ENCODE peak calls at places on chromosomes 1 and 21, in seven cellular contexts. E, X, Y, N, V, S and R are unnamed samples.

GRCh38 chr21:44908496-44908895 is 12.2 kb downstream of the ITGB2 start:
- DNase-seq in E (no peak), X (no peak), Y (no peak), N (no peak), V (no peak), S (no peak), R (no peak)

GRCh38 chr1:18230840-18231239 is 123.2 kb downstream of the IGSF21 start:
- DNase-seq in E (no peak), X (no peak), Y (no peak), N (no peak), V (no peak), S (no peak), R (no peak)

GRCh38 chr1:92707709-92708108 is 77.2 kb downstream of the EVI5 start:
- DNase-seq in E (no peak), X (no peak), Y (no peak), N (no peak), V (no peak), S (no peak), R (no peak)

GRCh38 chr1:240352769-240353168 is 259.2 kb downstream of the GREM2 start:
- DNase-seq in E (no peak), X (no peak), Y (peak), N (no peak), V (no peak), S (peak), R (no peak)

GRCh38 chr1:182087951-182088350 is 26.4 kb upstream of the ZNF648 start:
- DNase-seq in E (no peak), X (no peak), Y (no peak), N (no peak), V (no peak), S (no peak), R (no peak)

GRCh38 chr1:10155087-10155712 is 55.2 kb upstream of the KIF1B start:
- DNase-seq in E (no peak), X (peak), Y (peak), N (peak), V (no peak), S (peak), R (peak)

GRCh38 chr1:225650198-225650597 is 2.7 kb downstream of the ENAH start:
- DNase-seq in E (no peak), X (no peak), Y (no peak), N (no peak), V (no peak), S (no peak), R (no peak)

GRCh38 chr1:89781494-89782126 is 39.2 kb upstream of the LRRC8D start:
- DNase-seq in E (peak), X (no peak), Y (no peak), N (no peak), V (no peak), S (peak), R (no peak)

GRCh38 chr1:160779662-160780397 is 16.1 kb upstream of the LY9 start:
- DNase-seq in E (no peak), X (peak), Y (no peak), N (peak), V (no peak), S (no peak), R (peak)

GRCh38 chr1:165257969-165258459 is 98.5 kb downstream of the LMX1A start:
- DNase-seq in E (no peak), X (peak), Y (peak), N (peak), V (peak), S (peak), R (peak)

GRCh38 chr1:200731654-200732332 is 6.9 kb upstream of the CAMSAP2 start:
- DNase-seq in E (no peak), X (no peak), Y (no peak), N (no peak), V (no peak), S (no peak), R (no peak)

GRCh38 chr1:110235839-110236682 is 25.9 kb downstream of the KCNC4 start:
- DNase-seq in E (no peak), X (no peak), Y (peak), N (no peak), V (no peak), S (peak), R (no peak)

GRCh38 chr1:116255486-116255885 is 117.6 kb upstream of the ATP1A1 start:
- DNase-seq in E (no peak), X (peak), Y (no peak), N (peak), V (no peak), S (no peak), R (peak)

GRCh38 chr1:112358798-112359408 is 37.1 kb upstream of the CTTNBP2NL start:
- DNase-seq in E (no peak), X (peak), Y (peak), N (peak), V (peak), S (peak), R (peak)

GRCh38 chr21:35663856-35664606 is 396.3 kb downstream of the SETD4 start:
- DNase-seq in E (no peak), X (peak), Y (no peak), N (no peak), V (no peak), S (no peak), R (no peak)

GRCh38 chr1:206744683-206745082 is 25.9 kb upstream of the IL19 start:
- DNase-seq in E (no peak), X (no peak), Y (peak), N (no peak), V (no peak), S (no peak), R (peak)

GRCh38 chr1:31897534-31898100 is 40.6 kb downstream of the PTP4A2 start:
- DNase-seq in E (no peak), X (no peak), Y (no peak), N (no peak), V (no peak), S (peak), R (no peak)

GRCh38 chr1:1858382-1859086 is 32.4 kb downstream of the GNB1 start:
- DNase-seq in E (no peak), X (peak), Y (peak), N (peak), V (peak), S (peak), R (peak)

GRCh38 chr1:40592107-40592773 is 60.8 kb downstream of the ZNF684 start:
- DNase-seq in E (no peak), X (peak), Y (peak), N (peak), V (no peak), S (peak), R (no peak)

GRCh38 chr1:63010898-63011660 is 227.1 kb downstream of the ATG4C start:
- DNase-seq in E (no peak), X (no peak), Y (no peak), N (no peak), V (no peak), S (peak), R (peak)

GRCh38 chr1:51960262-51960661 is 30.2 kb downstream of the RAB3B start:
- DNase-seq in E (no peak), X (peak), Y (no peak), N (no peak), V (no peak), S (no peak), R (peak)